ENCODE peak calls at places on chromosomes 11 and 22, in seven cellular contexts. I, V, R, G, C, P and T are unnamed samples. For H3K9me3, the result is how much of the 10 kb centered on the place peaks cover.

GRCh38 chr11:62340269-62340901 is 3.1 kb downstream of the ASRGL1 start:
- DNase-seq in I (peak), V (peak), R (peak), G (peak), C (peak), P (peak), T (peak)

GRCh38 chr11:62593434-62594044 is 2.2 kb upstream of the TUT1 start:
- DNase-seq in I (peak), V (peak), R (peak), G (peak), C (peak), P (peak), T (peak)

GRCh38 chr11:61630104-61630503 is 49.2 kb upstream of the SYT7 start:
- DNase-seq in I (no peak), V (no peak), R (no peak), G (no peak), C (no peak), P (no peak), T (no peak)

GRCh38 chr11:78946945-78947914 is 372.6 kb upstream of the NARS2 start:
- DNase-seq in I (no peak), V (peak), R (no peak), G (no peak), C (no peak), P (no peak), T (no peak)

GRCh38 chr11:9600651-9601040 is 27.2 kb downstream of the WEE1 start:
- DNase-seq in I (no peak), V (no peak), R (no peak), G (peak), C (no peak), P (no peak), T (no peak)

GRCh38 chr11:132142102-132142501 is 771.7 kb downstream of the NTM start:
- DNase-seq in I (no peak), V (no peak), R (no peak), G (no peak), C (no peak), P (no peak), T (no peak)

GRCh38 chr22:30314918-30315317 is 11.8 kb downstream of the TBC1D10A start:
- DNase-seq in I (no peak), V (no peak), R (no peak), G (no peak), C (no peak), P (peak), T (no peak)

GRCh38 chr11:2099523-2100316 is 39.5 kb downstream of the IGF2 start:
- DNase-seq in I (peak), V (no peak), R (peak), G (peak), C (no peak), P (no peak), T (peak)

GRCh38 chr22:43346521-43346929 is 3.4 kb upstream of the SCUBE1 start:
- DNase-seq in I (peak), V (peak), R (peak), G (peak), C (peak), P (peak), T (peak)

GRCh38 chr11:112801286-112802088 is 159.7 kb upstream of the NCAM1 start:
- DNase-seq in I (no peak), V (no peak), R (no peak), G (no peak), C (no peak), P (no peak), T (no peak)

GRCh38 chr22:36156119-36156514 is 4.4 kb downstream of the APOL3 start:
- DNase-seq in I (no peak), V (no peak), R (no peak), G (no peak), C (no peak), P (no peak), T (no peak)

GRCh38 chr22:30582788-30583575 is 8.5 kb upstream of the GAL3ST1 start:
- DNase-seq in I (no peak), V (no peak), R (no peak), G (peak), C (no peak), P (no peak), T (no peak)

GRCh38 chr22:37196539-37197450 is 8.7 kb upstream of the C1QTNF6 start:
- DNase-seq in I (peak), V (peak), R (peak), G (no peak), C (peak), P (no peak), T (peak)

GRCh38 chr11:126548576-126549272 is 193.2 kb downstream of the ST3GAL4 start:
- DNase-seq in I (no peak), V (no peak), R (no peak), G (no peak), C (no peak), P (no peak), T (no peak)

GRCh38 chr11:116955548-116955947 is 118.1 kb upstream of the APOA1 start:
- DNase-seq in I (no peak), V (no peak), R (no peak), G (no peak), C (no peak), P (no peak), T (no peak)

GRCh38 chr11:69593851-69594250 is 47.1 kb upstream of the CCND1 start:
- DNase-seq in I (no peak), V (no peak), R (no peak), G (no peak), C (no peak), P (no peak), T (no peak)

GRCh38 chr11:1230121-1230455 is 7.2 kb downstream of the MUC5B start:
- DNase-seq in I (no peak), V (no peak), R (no peak), G (peak), C (no peak), P (no peak), T (no peak)

GRCh38 chr11:92380882-92381281 is 156.3 kb downstream of the FAT3 start:
- DNase-seq in I (no peak), V (no peak), R (peak), G (no peak), C (no peak), P (no peak), T (no peak)

GRCh38 chr22:44825310-44826150 is 73.2 kb downstream of the ARHGAP8 start:
- DNase-seq in I (no peak), V (no peak), R (no peak), G (no peak), C (no peak), P (no peak), T (no peak)

GRCh38 chr22:41516462-41516861 is 27.8 kb downstream of the POLR3H start:
- DNase-seq in I (no peak), V (no peak), R (no peak), G (no peak), C (no peak), P (no peak), T (no peak)

GRCh38 chr11:130478881-130479280 is 30.4 kb downstream of the ADAMTS15 start:
- DNase-seq in I (peak), V (no peak), R (peak), G (no peak), C (no peak), P (no peak), T (peak)

GRCh38 chr11:120752668-120753067 is 241.1 kb downstream of the GRIK4 start:
- DNase-seq in I (no peak), V (no peak), R (no peak), G (no peak), C (no peak), P (no peak), T (no peak)

GRCh38 chr22:35547993-35548761 is 7.5 kb downstream of the RASD2 start:
- DNase-seq in I (no peak), V (no peak), R (no peak), G (peak), C (no peak), P (no peak), T (no peak)

GRCh38 chr22:35458547-35459422 is 58.8 kb downstream of the MCM5 start:
- DNase-seq in I (no peak), V (no peak), R (no peak), G (peak), C (no peak), P (no peak), T (no peak)

GRCh38 chr11:8025123-8025522 is 38.0 kb downstream of the EIF3F start:
- DNase-seq in I (peak), V (no peak), R (no peak), G (no peak), C (no peak), P (no peak), T (no peak)

GRCh38 chr11:61406991-61407728 is 14.8 kb downstream of the TMEM216 start:
- DNase-seq in I (no peak), V (no peak), R (no peak), G (no peak), C (no peak), P (no peak), T (no peak)

GRCh38 chr11:12088531-12088930 is 21.9 kb upstream of the MICAL2 start:
- DNase-seq in I (no peak), V (no peak), R (no peak), G (no peak), C (no peak), P (no peak), T (no peak)

GRCh38 chr11:72951193-72951592 is 137.0 kb downstream of the ATG16L2 start:
- DNase-seq in I (no peak), V (no peak), R (peak), G (no peak), C (no peak), P (no peak), T (no peak)

GRCh38 chr11:42066113-42066512 is 606.7 kb upstream of the LRRC4C start:
- DNase-seq in I (no peak), V (no peak), R (peak), G (peak), C (peak), P (no peak), T (no peak)

DNA sequence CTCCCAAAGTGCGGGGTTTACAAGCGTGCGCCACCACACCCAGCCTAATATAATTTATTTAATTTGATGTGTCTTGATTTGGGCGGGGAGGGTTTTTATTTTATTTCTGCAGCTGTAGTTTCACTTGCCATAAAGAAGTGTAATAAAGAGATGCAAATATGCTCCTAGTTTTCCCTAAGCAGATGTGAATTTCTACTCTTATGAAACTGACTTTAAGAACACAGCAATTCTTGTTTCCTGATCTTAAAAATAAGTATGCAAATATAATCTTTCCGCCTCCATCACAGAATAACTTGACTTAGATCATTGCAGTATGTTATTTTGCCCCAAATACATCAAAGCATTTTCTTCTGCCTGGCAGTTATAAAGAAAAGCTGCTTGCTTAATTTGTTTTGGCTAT is 4.4 kb downstream of the SPCS2 start:
- DNase-seq in I (no peak), V (no peak), R (no peak), G (no peak), C (no peak), P (no peak), T (no peak)
- H3K4me3 ChIP-seq in I (no peak), V (no peak), R (no peak), G (no peak), C (no peak), P (no peak), T (no peak)

DNA sequence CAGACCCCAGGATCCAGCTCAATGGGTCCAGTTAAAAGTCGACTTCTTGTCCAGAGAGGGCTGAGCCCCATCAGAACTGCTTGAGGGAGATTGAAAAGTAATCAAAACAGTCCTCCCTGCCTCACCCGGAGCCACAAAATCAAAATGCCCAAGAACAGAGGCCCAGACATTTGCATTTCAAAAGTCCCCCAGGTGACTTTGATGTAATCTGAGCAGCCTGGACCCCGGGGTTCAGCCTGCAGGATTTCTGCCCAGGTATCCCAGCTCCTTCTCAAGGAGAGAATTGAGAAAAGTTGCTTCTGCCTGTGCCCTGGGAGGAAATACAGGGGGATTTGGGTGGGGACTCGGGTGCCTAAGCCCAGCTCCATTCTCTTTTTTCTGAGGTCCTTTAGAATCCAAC is 1385.0 kb downstream of the TBC1D22A start:
- DNase-seq in I (no peak), V (no peak), R (no peak), G (peak), C (no peak), P (no peak), T (no peak)
- H3K9me3 ChIP-seq in I (under half), V (under half), R (under half), G (under half), C (under half), P (under half), T (under half)

GRCh38 chr11:128757886-128758612 is 64.2 kb downstream of the FLI1 start:
- DNase-seq in I (no peak), V (no peak), R (no peak), G (no peak), C (no peak), P (no peak), T (no peak)
- TF ChIP-seq CTCF in I (no peak), V (no peak), R (no peak), G (no peak), C (no peak), P (no peak), T (no peak)

GRCh38 chr11:94769897-94770296 is 1.7 kb downstream of the AMOTL1 start:
- DNase-seq in I (no peak), V (no peak), R (no peak), G (no peak), C (no peak), P (no peak), T (no peak)

GRCh38 chr11:94767701-94768601 is at the start of gene AMOTL1:
- DNase-seq in I (peak), V (peak), R (peak), G (peak), C (peak), P (peak), T (peak)

GRCh38 chr11:94768602-94769511 is 701 bp downstream of the AMOTL1 start:
- DNase-seq in I (no peak), V (peak), R (peak), G (peak), C (peak), P (no peak), T (peak)

GRCh38 chr11:94766656-94767291 is 1.4 kb upstream of the AMOTL1 start:
- DNase-seq in I (no peak), V (no peak), R (peak), G (peak), C (no peak), P (no peak), T (no peak)

DNA sequence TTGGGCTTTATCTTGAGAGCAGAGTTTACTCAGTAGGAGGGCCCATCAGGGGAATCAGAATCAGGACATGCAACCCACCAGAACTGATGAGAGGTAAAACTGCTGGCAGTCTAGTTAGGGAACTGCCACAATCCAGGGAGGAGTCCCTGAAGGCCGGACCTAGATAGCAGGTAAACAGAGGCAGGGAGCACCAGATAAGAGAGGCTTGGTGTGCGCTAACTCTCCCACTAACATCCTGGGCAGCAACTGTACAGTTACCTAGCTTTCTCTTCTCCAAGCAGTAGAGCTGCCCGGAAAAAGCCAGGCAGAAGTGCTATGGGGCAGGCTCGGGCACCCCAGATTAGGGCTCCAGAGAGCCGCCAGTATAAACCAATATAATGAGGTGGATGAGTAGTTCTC is 865 bp upstream of the AMOTL1 start:
- DNase-seq in I (no peak), V (no peak), R (no peak), G (peak), C (no peak), P (no peak), T (no peak)
- H3K4me3 ChIP-seq in I (no peak), V (no peak), R (no peak), G (peak), C (peak), P (no peak), T (no peak)

DNA sequence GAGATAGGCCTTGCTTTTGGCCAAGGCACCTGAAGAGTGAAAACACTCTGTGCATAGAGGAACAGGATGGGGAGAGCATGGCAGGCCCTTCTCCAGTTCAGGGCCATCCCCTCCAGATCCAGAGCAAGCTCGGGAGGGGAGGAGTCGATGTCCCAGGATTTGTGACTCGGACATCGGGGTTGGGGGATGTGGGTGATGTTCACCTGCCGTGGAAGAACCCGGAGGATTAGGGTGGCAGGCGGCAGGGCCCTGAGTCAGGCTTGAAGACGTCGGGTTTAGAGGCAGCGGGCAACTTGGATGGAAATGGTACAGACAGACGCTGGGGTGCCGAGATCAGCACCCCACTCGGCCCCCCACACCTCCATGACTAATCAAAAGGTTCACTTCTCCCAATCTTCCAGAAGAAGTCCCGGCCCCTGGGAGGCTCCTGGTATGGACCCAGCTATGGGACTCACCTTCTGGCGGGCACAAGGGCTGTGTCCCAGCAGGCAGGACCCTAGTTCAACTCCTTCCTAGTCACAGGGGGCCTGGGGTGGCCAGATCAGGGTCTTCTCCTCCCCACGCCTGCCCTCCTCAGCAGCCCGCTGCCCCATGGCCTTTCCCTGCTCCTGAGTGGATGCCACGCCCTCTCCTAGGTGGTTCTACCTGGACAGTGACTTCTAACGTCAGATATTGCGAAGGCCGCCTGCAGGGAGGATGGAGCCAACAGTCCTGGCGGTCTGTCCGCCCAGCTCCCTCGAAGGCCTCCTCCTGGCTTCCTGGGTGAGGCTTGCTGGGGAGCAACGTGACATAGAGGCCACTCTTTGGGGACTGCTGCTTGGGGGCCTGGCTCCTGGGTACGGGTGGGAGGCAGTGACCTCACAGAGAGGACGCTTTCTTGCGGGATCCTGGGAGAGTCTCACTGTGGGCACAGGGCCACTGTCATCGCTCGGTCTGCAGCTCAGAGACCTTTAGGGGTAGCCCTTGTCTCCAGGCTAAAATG is 792.5 kb downstream of the BRD1 start:
- DNase-seq in I (no peak), V (no peak), R (no peak), G (no peak), C (no peak), P (no peak), T (no peak)
- H3K9me3 ChIP-seq in I (under half), V (under half), R (under half), G (under half), C (under half), P (under half), T (under half)

DNA sequence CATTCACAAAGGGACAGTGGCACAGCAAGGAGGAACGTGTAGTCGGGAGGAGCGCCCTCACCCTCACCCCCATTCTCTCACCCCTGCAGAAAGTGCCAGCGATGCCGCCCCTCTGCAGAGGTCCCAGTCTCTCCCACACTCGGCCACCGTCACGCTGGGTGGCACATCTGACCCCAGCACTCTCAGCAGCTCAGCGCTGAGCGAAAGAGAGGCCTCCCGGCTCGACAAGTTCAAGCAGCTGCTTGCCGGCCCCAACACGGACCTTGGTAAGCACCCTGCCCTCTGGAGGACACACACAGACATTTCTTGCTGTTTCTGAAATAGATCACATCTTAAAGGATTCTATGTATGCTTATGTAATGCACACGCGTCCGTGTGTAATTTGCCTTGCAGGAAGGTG is 34.9 kb downstream of the TBC1D22A start:
- DNase-seq in I (no peak), V (no peak), R (peak), G (peak), C (no peak), P (no peak), T (no peak)
- TF ChIP-seq CTCF in I (no peak), V (no peak), R (peak), G (peak), C (peak), P (no peak), T (no peak)

GRCh38 chr11:44316388-44317240 is 6.7 kb upstream of the ALX4 start:
- DNase-seq in I (no peak), V (peak), R (no peak), G (peak), C (no peak), P (no peak), T (no peak)
- H3K4me3 ChIP-seq in I (peak), V (peak), R (peak), G (peak), C (peak), P (peak), T (no peak)

DNA sequence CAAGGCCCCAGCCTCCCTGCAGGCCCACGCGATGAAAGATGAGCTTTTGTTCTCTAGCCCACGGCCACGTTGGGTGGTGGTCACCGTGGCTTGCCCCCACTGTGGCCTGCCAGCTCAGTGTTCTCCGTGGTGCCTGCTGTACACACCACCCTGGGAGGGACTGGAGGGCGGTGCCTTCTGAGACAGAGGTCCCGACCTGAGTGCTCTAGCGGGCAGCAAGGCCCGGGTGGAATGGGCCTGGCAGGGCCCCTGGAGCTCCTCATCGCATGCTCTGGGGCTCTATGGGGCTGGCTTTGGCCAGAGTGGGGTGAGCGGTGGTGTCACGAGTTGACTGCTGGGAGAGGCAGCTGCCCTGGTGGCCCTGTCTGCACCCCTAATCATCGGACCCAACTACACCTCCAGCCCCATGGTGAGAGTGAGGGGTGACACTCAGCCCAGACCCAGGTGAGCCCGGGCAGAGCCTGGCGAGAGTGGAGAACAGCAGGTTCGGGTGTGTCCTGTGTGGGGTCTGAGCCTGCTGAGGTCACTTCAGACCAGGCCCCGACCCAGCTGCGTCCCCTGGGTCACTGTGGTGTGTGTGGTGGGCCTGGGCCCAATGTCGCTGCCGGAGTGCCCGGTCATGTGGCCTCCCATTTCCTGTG is 541.9 kb downstream of the TBC1D22A start:
- DNase-seq in I (no peak), V (no peak), R (no peak), G (no peak), C (no peak), P (no peak), T (no peak)
- H3K9me3 ChIP-seq in I (under half), V (under half), R (under half), G (half or more), C (under half), P (under half), T (under half)